ENCODE peak calls at places on chromosomes 1 and 21, in five cellular contexts. K is activated T-cell treated with anti-CD3 and anti-CD28 coated beads for 1 hour, E is WTC11, L is amygdala, O is GM19239. U is an unnamed sample.

GRCh38 chr21:32867587-32867986 is 96.0 kb upstream of the PAXBP1 start:
- DNase-seq in K (no peak), E (no peak), L (no peak), O (no peak), U (no peak)

GRCh38 chr1:202143768-202144509 is 598 bp downstream of the ARL8A start:
- DNase-seq in K (no peak), E (peak), L (no peak), O (peak), U (no peak)

GRCh38 chr1:150268706-150269403 is at the start of gene APH1A:
- DNase-seq in K (peak), E (peak), L (peak), O (peak), U (peak)

GRCh38 chr1:213984387-213985180 is 3.2 kb upstream of the PROX1 start:
- DNase-seq in K (no peak), E (peak), L (no peak), O (no peak), U (no peak)

GRCh38 chr1:169890761-169891538 is 2.7 kb downstream of the SCYL3 start:
- DNase-seq in K (peak), E (no peak), L (no peak), O (no peak), U (no peak)

GRCh38 chr1:59186656-59187055 is 110.2 kb upstream of the FGGY start:
- DNase-seq in K (no peak), E (no peak), L (no peak), O (no peak), U (no peak)

GRCh38 chr1:33361553-33362262 is 40.8 kb upstream of the A3GALT2 start:
- DNase-seq in K (no peak), E (no peak), L (no peak), O (no peak), U (no peak)

GRCh38 chr1:243287128-243287470 is 31.3 kb downstream of the SDCCAG8 start:
- DNase-seq in K (no peak), E (no peak), L (no peak), O (no peak), U (no peak)

GRCh38 chr1:8095584-8095983 is 69.5 kb upstream of the ERRFI1 start:
- DNase-seq in K (no peak), E (no peak), L (no peak), O (no peak), U (no peak)

GRCh38 chr1:8302181-8302681 is 15.7 kb upstream of the SLC45A1 start:
- DNase-seq in K (no peak), E (no peak), L (no peak), O (no peak), U (no peak)

GRCh38 chr1:156402621-156403020 is 33.6 kb downstream of the RHBG start:
- DNase-seq in K (no peak), E (no peak), L (no peak), O (no peak), U (no peak)

GRCh38 chr1:197441990-197442389 is 173.9 kb downstream of the CRB1 start:
- DNase-seq in K (no peak), E (no peak), L (no peak), O (no peak), U (no peak)

GRCh38 chr1:89743788-89744187 is 77.0 kb upstream of the LRRC8D start:
- DNase-seq in K (no peak), E (no peak), L (no peak), O (no peak), U (no peak)

GRCh38 chr1:109539676-109540075 is at the start of gene GPR61:
- DNase-seq in K (no peak), E (no peak), L (peak), O (no peak), U (no peak)

GRCh38 chr21:44552681-44553080 is 1.4 kb upstream of the KRTAP10-2 start:
- DNase-seq in K (no peak), E (no peak), L (no peak), O (no peak), U (no peak)

GRCh38 chr1:52602328-52603300 is at the start of gene GPX7:
- DNase-seq in K (peak), E (peak), L (peak), O (peak), U (peak)

GRCh38 chr1:201566933-201567801 is 28.2 kb downstream of the NAV1 start:
- DNase-seq in K (no peak), E (no peak), L (no peak), O (no peak), U (no peak)

GRCh38 chr1:2213576-2214505 is 14.3 kb upstream of the SKI start:
- DNase-seq in K (no peak), E (no peak), L (no peak), O (no peak), U (no peak)

GRCh38 chr1:204348722-204349121 is 11.0 kb downstream of the PLEKHA6 start:
- DNase-seq in K (no peak), E (no peak), L (no peak), O (no peak), U (no peak)

GRCh38 chr1:37157634-37158033 is 123.3 kb upstream of the GRIK3 start:
- DNase-seq in K (no peak), E (no peak), L (no peak), O (no peak), U (no peak)

GRCh38 chr1:225735252-225736149 is 42.1 kb upstream of the SRP9 start:
- DNase-seq in K (no peak), E (no peak), L (peak), O (no peak), U (no peak)

U was measured in T follicular helper cell.